ENCODE peak calls at places on chromosome 2, in eight cellular contexts. One of them, this sample, is unnamed.

GRCh38 chr2:180983468-180984388 is 3.3 kb downstream of the UBE2E3 start:
- DNase-seq in transverse colon: peak
- DNase-seq in cardiac fibroblast: peak
- DNase-seq in ovary: no peak
- DNase-seq in body of pancreas: peak
- DNase-seq in fibroblast of the aortic adventitia: peak
- DNase-seq in GM13976: peak
- DNase-seq in GM10248: peak
- DNase-seq in this sample: peak

GRCh38 chr2:21658269-21658668 is 534.5 kb downstream of the TDRD15 start:
- DNase-seq in transverse colon: no peak
- DNase-seq in fibroblast of the aortic adventitia: no peak
- DNase-seq in GM10248: no peak
- DNase-seq in body of pancreas: no peak
- DNase-seq in GM13976: no peak
- DNase-seq in ovary: no peak
- DNase-seq in cardiac fibroblast: no peak
- DNase-seq in this sample: no peak

GRCh38 chr2:113064898-113065297 is 2.9 kb upstream of the IL1F10 start:
- DNase-seq in cardiac fibroblast: no peak
- DNase-seq in GM10248: no peak
- DNase-seq in body of pancreas: no peak
- DNase-seq in GM13976: no peak
- DNase-seq in transverse colon: no peak
- DNase-seq in fibroblast of the aortic adventitia: no peak
- DNase-seq in ovary: no peak
- DNase-seq in this sample: no peak

GRCh38 chr2:235659767-235660322 is 166.0 kb downstream of the AGAP1 start:
- DNase-seq in fibroblast of the aortic adventitia: peak
- DNase-seq in GM10248: no peak
- DNase-seq in transverse colon: no peak
- DNase-seq in ovary: peak
- DNase-seq in body of pancreas: peak
- DNase-seq in GM13976: no peak
- DNase-seq in cardiac fibroblast: peak
- DNase-seq in this sample: no peak

GRCh38 chr2:77566131-77566530 is 44.0 kb upstream of the LRRTM4 start:
- DNase-seq in cardiac fibroblast: no peak
- DNase-seq in GM10248: no peak
- DNase-seq in GM13976: no peak
- DNase-seq in ovary: no peak
- DNase-seq in body of pancreas: no peak
- DNase-seq in fibroblast of the aortic adventitia: no peak
- DNase-seq in transverse colon: no peak
- DNase-seq in this sample: no peak

GRCh38 chr2:81093031-81093430 is 788.5 kb upstream of the LRRTM1 start:
- DNase-seq in GM10248: no peak
- DNase-seq in fibroblast of the aortic adventitia: no peak
- DNase-seq in ovary: no peak
- DNase-seq in transverse colon: no peak
- DNase-seq in cardiac fibroblast: no peak
- DNase-seq in body of pancreas: no peak
- DNase-seq in GM13976: no peak
- DNase-seq in this sample: no peak

GRCh38 chr2:175892046-175892445 is 110.0 kb downstream of the LNPK start:
- DNase-seq in ovary: no peak
- DNase-seq in transverse colon: no peak
- DNase-seq in cardiac fibroblast: no peak
- DNase-seq in GM10248: no peak
- DNase-seq in body of pancreas: no peak
- DNase-seq in fibroblast of the aortic adventitia: no peak
- DNase-seq in GM13976: no peak
- DNase-seq in this sample: no peak

GRCh38 chr2:218081063-218081462 is 12.0 kb downstream of the RUFY4 start:
- DNase-seq in body of pancreas: no peak
- DNase-seq in cardiac fibroblast: no peak
- DNase-seq in ovary: no peak
- DNase-seq in transverse colon: no peak
- DNase-seq in GM10248: peak
- DNase-seq in fibroblast of the aortic adventitia: no peak
- DNase-seq in GM13976: peak
- DNase-seq in this sample: no peak

GRCh38 chr2:127170021-127170420 is 50.1 kb downstream of the CYP27C1 start:
- DNase-seq in transverse colon: no peak
- DNase-seq in fibroblast of the aortic adventitia: no peak
- DNase-seq in GM13976: no peak
- DNase-seq in GM10248: no peak
- DNase-seq in ovary: no peak
- DNase-seq in cardiac fibroblast: no peak
- DNase-seq in body of pancreas: no peak
- DNase-seq in this sample: no peak

GRCh38 chr2:73107211-73107926 is 5.4 kb downstream of the RAB11FIP5 start:
- DNase-seq in GM10248: no peak
- DNase-seq in cardiac fibroblast: no peak
- DNase-seq in ovary: no peak
- DNase-seq in GM13976: no peak
- DNase-seq in transverse colon: peak
- DNase-seq in body of pancreas: peak
- DNase-seq in fibroblast of the aortic adventitia: peak
- DNase-seq in this sample: no peak

GRCh38 chr2:11775384-11775783 is 29.0 kb downstream of the LPIN1 start:
- DNase-seq in cardiac fibroblast: no peak
- DNase-seq in body of pancreas: no peak
- DNase-seq in GM10248: peak
- DNase-seq in ovary: no peak
- DNase-seq in GM13976: peak
- DNase-seq in fibroblast of the aortic adventitia: peak
- DNase-seq in transverse colon: no peak
- DNase-seq in this sample: no peak

GRCh38 chr2:72104821-72105588 is 42.7 kb downstream of the CYP26B1 start:
- DNase-seq in GM13976: no peak
- DNase-seq in GM10248: no peak
- DNase-seq in cardiac fibroblast: no peak
- DNase-seq in fibroblast of the aortic adventitia: no peak
- DNase-seq in body of pancreas: no peak
- DNase-seq in ovary: no peak
- DNase-seq in transverse colon: no peak
- DNase-seq in this sample: no peak

GRCh38 chr2:202102425-202103005 is 29.5 kb downstream of the KIAA2012 start:
- DNase-seq in GM13976: no peak
- DNase-seq in GM10248: no peak
- DNase-seq in body of pancreas: no peak
- DNase-seq in transverse colon: no peak
- DNase-seq in ovary: no peak
- DNase-seq in fibroblast of the aortic adventitia: no peak
- DNase-seq in cardiac fibroblast: no peak
- DNase-seq in this sample: no peak

GRCh38 chr2:236179653-236180500 is 11.7 kb upstream of the GBX2 start:
- DNase-seq in GM13976: no peak
- DNase-seq in fibroblast of the aortic adventitia: peak
- DNase-seq in cardiac fibroblast: peak
- DNase-seq in ovary: no peak
- DNase-seq in body of pancreas: no peak
- DNase-seq in GM10248: no peak
- DNase-seq in transverse colon: no peak
- DNase-seq in this sample: no peak

GRCh38 chr2:69594341-69594740 is 49.2 kb downstream of the AAK1 start:
- DNase-seq in cardiac fibroblast: peak
- DNase-seq in ovary: no peak
- DNase-seq in fibroblast of the aortic adventitia: peak
- DNase-seq in GM13976: no peak
- DNase-seq in body of pancreas: no peak
- DNase-seq in transverse colon: no peak
- DNase-seq in GM10248: no peak
- DNase-seq in this sample: no peak

GRCh38 chr2:171509945-171510731 is 12.1 kb upstream of the CYBRD1 start:
- DNase-seq in transverse colon: no peak
- DNase-seq in fibroblast of the aortic adventitia: no peak
- DNase-seq in ovary: no peak
- DNase-seq in body of pancreas: no peak
- DNase-seq in cardiac fibroblast: no peak
- DNase-seq in GM10248: peak
- DNase-seq in GM13976: peak
- DNase-seq in this sample: no peak

GRCh38 chr2:200310545-200310971 is 4.1 kb downstream of the SPATS2L start:
- DNase-seq in GM10248: no peak
- DNase-seq in transverse colon: no peak
- DNase-seq in ovary: no peak
- DNase-seq in body of pancreas: no peak
- DNase-seq in fibroblast of the aortic adventitia: no peak
- DNase-seq in GM13976: no peak
- DNase-seq in cardiac fibroblast: no peak
- DNase-seq in this sample: no peak

GRCh38 chr2:43009448-43009847 is 217.0 kb downstream of the ZFP36L2 start:
- DNase-seq in GM13976: no peak
- DNase-seq in ovary: no peak
- DNase-seq in fibroblast of the aortic adventitia: no peak
- DNase-seq in GM10248: no peak
- DNase-seq in transverse colon: no peak
- DNase-seq in cardiac fibroblast: no peak
- DNase-seq in body of pancreas: no peak
- DNase-seq in this sample: no peak

GRCh38 chr2:140248623-140249022 is 1468.4 kb upstream of the NXPH2 start:
- DNase-seq in body of pancreas: no peak
- DNase-seq in GM13976: no peak
- DNase-seq in cardiac fibroblast: peak
- DNase-seq in GM10248: no peak
- DNase-seq in ovary: no peak
- DNase-seq in transverse colon: no peak
- DNase-seq in fibroblast of the aortic adventitia: peak
- DNase-seq in this sample: no peak

GRCh38 chr2:45812039-45812500 is 160.6 kb downstream of the PRKCE start:
- DNase-seq in transverse colon: no peak
- DNase-seq in GM13976: no peak
- DNase-seq in fibroblast of the aortic adventitia: peak
- DNase-seq in ovary: no peak
- DNase-seq in GM10248: no peak
- DNase-seq in cardiac fibroblast: peak
- DNase-seq in body of pancreas: no peak
- DNase-seq in this sample: no peak

GRCh38 chr2:148974126-148974525 is 64.4 kb upstream of the LYPD6B start:
- DNase-seq in ovary: no peak
- DNase-seq in fibroblast of the aortic adventitia: no peak
- DNase-seq in transverse colon: no peak
- DNase-seq in GM13976: no peak
- DNase-seq in body of pancreas: no peak
- DNase-seq in GM10248: no peak
- DNase-seq in cardiac fibroblast: no peak
- DNase-seq in this sample: no peak

GRCh38 chr2:219500135-219500534 is 1.4 kb downstream of the GMPPA start:
- DNase-seq in GM13976: no peak
- DNase-seq in ovary: no peak
- DNase-seq in GM10248: no peak
- DNase-seq in transverse colon: no peak
- DNase-seq in fibroblast of the aortic adventitia: peak
- DNase-seq in body of pancreas: no peak
- DNase-seq in cardiac fibroblast: no peak
- DNase-seq in this sample: no peak
- TF ChIP-seq CTCF in GM13976: no peak
- TF ChIP-seq CTCF in ovary: no peak
- TF ChIP-seq CTCF in GM10248: no peak
- TF ChIP-seq CTCF in transverse colon: no peak
- TF ChIP-seq CTCF in fibroblast of the aortic adventitia: peak
- TF ChIP-seq CTCF in body of pancreas: no peak
- TF ChIP-seq CTCF in cardiac fibroblast: peak
- TF ChIP-seq CTCF in this sample: peak

DNA sequence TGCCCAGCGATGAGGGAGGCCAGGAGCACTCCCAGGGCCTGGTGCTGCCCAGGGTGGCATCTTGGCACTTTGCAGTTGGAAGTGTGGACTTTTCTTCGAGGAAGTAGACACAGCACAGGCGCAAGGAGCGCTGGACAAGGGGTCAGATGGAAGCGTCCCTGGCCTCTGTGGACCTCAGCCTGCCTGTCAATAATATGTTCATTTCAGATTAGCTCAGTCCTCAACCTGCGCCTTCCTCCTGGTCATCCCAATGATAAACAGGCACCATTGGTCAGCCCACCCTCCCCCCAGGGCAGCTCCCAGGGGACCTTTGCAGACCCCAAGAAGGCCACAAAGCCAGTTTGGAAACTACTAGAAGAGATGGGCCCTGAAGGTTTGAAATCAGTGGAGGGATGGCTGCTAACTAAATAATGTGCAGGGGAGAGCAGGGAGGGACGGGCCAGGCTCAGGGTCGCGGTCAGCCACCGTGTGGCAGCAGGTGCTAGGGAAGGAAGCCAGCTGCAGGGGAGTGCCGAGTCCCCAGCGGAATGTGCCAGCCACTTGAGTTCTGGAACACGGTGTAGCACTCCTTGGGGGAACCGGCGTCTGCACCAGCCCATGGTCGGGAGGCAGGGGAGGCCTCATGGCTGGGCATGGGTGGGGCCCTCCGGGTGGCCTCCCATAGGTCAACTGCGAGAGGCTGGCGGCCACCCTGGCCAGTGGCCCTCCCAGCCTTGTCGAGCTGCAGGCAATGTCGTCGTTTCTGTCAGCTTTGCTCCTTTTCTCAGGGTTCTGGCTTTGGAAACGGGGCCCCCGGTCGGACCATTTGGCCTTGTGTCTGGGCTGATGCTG is 59.9 kb downstream of the ADI1 start:
- DNase-seq in body of pancreas: peak
- DNase-seq in cardiac fibroblast: no peak
- DNase-seq in fibroblast of the aortic adventitia: no peak
- DNase-seq in GM10248: no peak
- DNase-seq in ovary: no peak
- DNase-seq in GM13976: no peak
- DNase-seq in transverse colon: no peak
- DNase-seq in this sample: no peak
- TF ChIP-seq CTCF in body of pancreas: no peak
- TF ChIP-seq CTCF in cardiac fibroblast: no peak
- TF ChIP-seq CTCF in fibroblast of the aortic adventitia: no peak
- TF ChIP-seq CTCF in GM10248: no peak
- TF ChIP-seq CTCF in ovary: no peak
- TF ChIP-seq CTCF in GM13976: no peak
- TF ChIP-seq CTCF in transverse colon: no peak
- TF ChIP-seq CTCF in this sample: no peak

GRCh38 chr2:234420406-234420805 is 76.5 kb downstream of the ARL4C start:
- DNase-seq in GM13976: no peak
- DNase-seq in GM10248: no peak
- DNase-seq in transverse colon: no peak
- DNase-seq in body of pancreas: no peak
- DNase-seq in fibroblast of the aortic adventitia: no peak
- DNase-seq in cardiac fibroblast: no peak
- DNase-seq in ovary: no peak
- DNase-seq in this sample: no peak
- TF ChIP-seq CTCF in GM13976: no peak
- TF ChIP-seq CTCF in GM10248: no peak
- TF ChIP-seq CTCF in transverse colon: no peak
- TF ChIP-seq CTCF in body of pancreas: no peak
- TF ChIP-seq CTCF in fibroblast of the aortic adventitia: no peak
- TF ChIP-seq CTCF in cardiac fibroblast: no peak
- TF ChIP-seq CTCF in ovary: no peak
- TF ChIP-seq CTCF in this sample: no peak

DNA sequence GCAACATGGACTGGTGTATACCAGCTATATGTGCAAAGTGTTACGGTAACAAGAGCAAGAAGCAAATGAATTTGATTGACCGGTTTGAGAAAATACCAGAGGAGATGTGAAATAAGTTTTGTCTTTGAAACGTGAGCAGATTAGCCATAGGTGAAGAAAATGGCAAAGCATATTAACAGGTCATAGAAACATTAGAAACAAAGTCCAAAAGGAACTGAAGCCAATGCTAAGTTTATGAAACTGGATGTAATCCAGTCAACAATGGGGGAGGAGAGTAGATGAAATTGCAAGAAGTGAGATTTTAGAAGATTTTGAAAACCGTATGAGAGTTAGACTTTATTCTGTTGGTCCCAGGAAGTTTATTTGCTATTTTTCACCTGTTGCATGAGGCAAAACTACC is 1315.4 kb upstream of the CHAC2 start:
- DNase-seq in fibroblast of the aortic adventitia: no peak
- DNase-seq in transverse colon: no peak
- DNase-seq in cardiac fibroblast: no peak
- DNase-seq in body of pancreas: no peak
- DNase-seq in ovary: no peak
- DNase-seq in GM10248: no peak
- DNase-seq in GM13976: no peak
- DNase-seq in this sample: no peak
- TF ChIP-seq CTCF in fibroblast of the aortic adventitia: no peak
- TF ChIP-seq CTCF in transverse colon: no peak
- TF ChIP-seq CTCF in cardiac fibroblast: no peak
- TF ChIP-seq CTCF in body of pancreas: no peak
- TF ChIP-seq CTCF in ovary: no peak
- TF ChIP-seq CTCF in GM10248: no peak
- TF ChIP-seq CTCF in GM13976: no peak
- TF ChIP-seq CTCF in this sample: no peak